ENCODE peak calls at places on chromosomes 11 and 22, in eight cellular contexts. One of them, this sample, is unnamed.
A peak's percentile ranks its signal among the peaks of the same experiment; 100 is the strongest.

GRCh38 chr11:2109541-2110019 is 29.6 kb downstream of the IGF2 start:
- DNase-seq in NCI-H1930: no peak
- DNase-seq in activated naive CD8-positive, alpha-beta T cell treated with anti-CD3 and anti-CD28 coated beads for 36 hours: no peak
- DNase-seq in HT-29: no peak
- DNase-seq in astrocyte: no peak
- DNase-seq in heart left ventricle: peak; percentile 35
- DNase-seq in activated CD8-positive, alpha-beta memory T cell treated with anti-CD3 and anti-CD28 coated beads for 4 hours: no peak
- DNase-seq in substantia nigra: no peak
- DNase-seq in this sample: no peak

GRCh38 chr11:38256436-38256835 is 1658.4 kb upstream of the RAG2 start:
- DNase-seq in NCI-H1930: no peak
- DNase-seq in activated naive CD8-positive, alpha-beta T cell treated with anti-CD3 and anti-CD28 coated beads for 36 hours: no peak
- DNase-seq in HT-29: no peak
- DNase-seq in astrocyte: no peak
- DNase-seq in heart left ventricle: no peak
- DNase-seq in activated CD8-positive, alpha-beta memory T cell treated with anti-CD3 and anti-CD28 coated beads for 4 hours: no peak
- DNase-seq in substantia nigra: no peak
- DNase-seq in this sample: no peak

GRCh38 chr11:12777208-12777874 is 103.1 kb downstream of the TEAD1 start:
- DNase-seq in NCI-H1930: no peak
- DNase-seq in activated naive CD8-positive, alpha-beta T cell treated with anti-CD3 and anti-CD28 coated beads for 36 hours: no peak
- DNase-seq in HT-29: no peak
- DNase-seq in astrocyte: peak; percentile 51
- DNase-seq in heart left ventricle: no peak
- DNase-seq in activated CD8-positive, alpha-beta memory T cell treated with anti-CD3 and anti-CD28 coated beads for 4 hours: no peak
- DNase-seq in substantia nigra: no peak
- DNase-seq in this sample: peak; percentile 25

GRCh38 chr11:574632-575323 is 1.5 kb upstream of the PHRF1 start:
- DNase-seq in NCI-H1930: no peak
- DNase-seq in activated naive CD8-positive, alpha-beta T cell treated with anti-CD3 and anti-CD28 coated beads for 36 hours: no peak
- DNase-seq in HT-29: peak; percentile 37
- DNase-seq in astrocyte: no peak
- DNase-seq in heart left ventricle: no peak
- DNase-seq in activated CD8-positive, alpha-beta memory T cell treated with anti-CD3 and anti-CD28 coated beads for 4 hours: no peak
- DNase-seq in substantia nigra: no peak
- DNase-seq in this sample: no peak

GRCh38 chr22:24894998-24895397 is 51.5 kb downstream of the LHFPL7 start:
- DNase-seq in NCI-H1930: no peak
- DNase-seq in activated naive CD8-positive, alpha-beta T cell treated with anti-CD3 and anti-CD28 coated beads for 36 hours: no peak
- DNase-seq in HT-29: peak; percentile 62
- DNase-seq in astrocyte: peak; percentile 44
- DNase-seq in heart left ventricle: peak; percentile 82
- DNase-seq in activated CD8-positive, alpha-beta memory T cell treated with anti-CD3 and anti-CD28 coated beads for 4 hours: no peak
- DNase-seq in substantia nigra: no peak
- DNase-seq in this sample: peak; percentile 39

GRCh38 chr11:85673422-85673821 is 8.5 kb upstream of the CREBZF start:
- DNase-seq in NCI-H1930: no peak
- DNase-seq in activated naive CD8-positive, alpha-beta T cell treated with anti-CD3 and anti-CD28 coated beads for 36 hours: no peak
- DNase-seq in HT-29: no peak
- DNase-seq in astrocyte: no peak
- DNase-seq in heart left ventricle: no peak
- DNase-seq in activated CD8-positive, alpha-beta memory T cell treated with anti-CD3 and anti-CD28 coated beads for 4 hours: no peak
- DNase-seq in substantia nigra: no peak
- DNase-seq in this sample: no peak

GRCh38 chr11:122317337-122317736 is 201.3 kb upstream of the BLID start:
- DNase-seq in NCI-H1930: no peak
- DNase-seq in activated naive CD8-positive, alpha-beta T cell treated with anti-CD3 and anti-CD28 coated beads for 36 hours: no peak
- DNase-seq in HT-29: no peak
- DNase-seq in astrocyte: peak; percentile 91
- DNase-seq in heart left ventricle: no peak
- DNase-seq in activated CD8-positive, alpha-beta memory T cell treated with anti-CD3 and anti-CD28 coated beads for 4 hours: no peak
- DNase-seq in substantia nigra: no peak
- DNase-seq in this sample: no peak

GRCh38 chr11:98568011-98568410 is 452.7 kb upstream of the CNTN5 start:
- DNase-seq in NCI-H1930: no peak
- DNase-seq in activated naive CD8-positive, alpha-beta T cell treated with anti-CD3 and anti-CD28 coated beads for 36 hours: no peak
- DNase-seq in HT-29: no peak
- DNase-seq in astrocyte: peak; percentile 18
- DNase-seq in heart left ventricle: no peak
- DNase-seq in activated CD8-positive, alpha-beta memory T cell treated with anti-CD3 and anti-CD28 coated beads for 4 hours: no peak
- DNase-seq in substantia nigra: no peak
- DNase-seq in this sample: no peak

GRCh38 chr11:88420165-88420781 is 82.7 kb upstream of the CTSC start:
- DNase-seq in NCI-H1930: no peak
- DNase-seq in activated naive CD8-positive, alpha-beta T cell treated with anti-CD3 and anti-CD28 coated beads for 36 hours: no peak
- DNase-seq in HT-29: no peak
- DNase-seq in astrocyte: peak; percentile 48
- DNase-seq in heart left ventricle: peak; percentile 65
- DNase-seq in activated CD8-positive, alpha-beta memory T cell treated with anti-CD3 and anti-CD28 coated beads for 4 hours: no peak
- DNase-seq in substantia nigra: no peak
- DNase-seq in this sample: peak; percentile 100

GRCh38 chr11:35084817-35085424 is 54.0 kb upstream of the CD44 start:
- DNase-seq in NCI-H1930: no peak
- DNase-seq in activated naive CD8-positive, alpha-beta T cell treated with anti-CD3 and anti-CD28 coated beads for 36 hours: no peak
- DNase-seq in HT-29: no peak
- DNase-seq in astrocyte: no peak
- DNase-seq in heart left ventricle: no peak
- DNase-seq in activated CD8-positive, alpha-beta memory T cell treated with anti-CD3 and anti-CD28 coated beads for 4 hours: no peak
- DNase-seq in substantia nigra: no peak
- DNase-seq in this sample: no peak

GRCh38 chr11:94857337-94857736 is 89.2 kb downstream of the AMOTL1 start:
- DNase-seq in NCI-H1930: no peak
- DNase-seq in activated naive CD8-positive, alpha-beta T cell treated with anti-CD3 and anti-CD28 coated beads for 36 hours: no peak
- DNase-seq in HT-29: no peak
- DNase-seq in astrocyte: no peak
- DNase-seq in heart left ventricle: no peak
- DNase-seq in activated CD8-positive, alpha-beta memory T cell treated with anti-CD3 and anti-CD28 coated beads for 4 hours: no peak
- DNase-seq in substantia nigra: no peak
- DNase-seq in this sample: no peak

GRCh38 chr22:19429950-19430889 is 1.3 kb downstream of the HIRA start:
- DNase-seq in NCI-H1930: no peak
- DNase-seq in activated naive CD8-positive, alpha-beta T cell treated with anti-CD3 and anti-CD28 coated beads for 36 hours: peak; percentile 12
- DNase-seq in HT-29: no peak
- DNase-seq in astrocyte: peak; percentile 70
- DNase-seq in heart left ventricle: peak; percentile 35
- DNase-seq in activated CD8-positive, alpha-beta memory T cell treated with anti-CD3 and anti-CD28 coated beads for 4 hours: no peak
- DNase-seq in substantia nigra: no peak
- DNase-seq in this sample: peak; percentile 46

GRCh38 chr22:31637375-31637937 is 24.6 kb downstream of the PISD start:
- DNase-seq in NCI-H1930: no peak
- DNase-seq in activated naive CD8-positive, alpha-beta T cell treated with anti-CD3 and anti-CD28 coated beads for 36 hours: no peak
- DNase-seq in HT-29: no peak
- DNase-seq in astrocyte: no peak
- DNase-seq in heart left ventricle: no peak
- DNase-seq in activated CD8-positive, alpha-beta memory T cell treated with anti-CD3 and anti-CD28 coated beads for 4 hours: no peak
- DNase-seq in substantia nigra: no peak
- DNase-seq in this sample: no peak

GRCh38 chr11:118608268-118609214 is 1.1 kb downstream of the PHLDB1 start:
- DNase-seq in NCI-H1930: no peak
- DNase-seq in activated naive CD8-positive, alpha-beta T cell treated with anti-CD3 and anti-CD28 coated beads for 36 hours: peak; percentile 73
- DNase-seq in HT-29: peak; percentile 45
- DNase-seq in astrocyte: peak; percentile 72
- DNase-seq in heart left ventricle: peak; percentile 88
- DNase-seq in activated CD8-positive, alpha-beta memory T cell treated with anti-CD3 and anti-CD28 coated beads for 4 hours: peak; percentile 89
- DNase-seq in substantia nigra: peak; percentile 86
- DNase-seq in this sample: peak; percentile 40

GRCh38 chr22:49008682-49009235 is 818.9 kb downstream of the BRD1 start:
- DNase-seq in NCI-H1930: no peak
- DNase-seq in activated naive CD8-positive, alpha-beta T cell treated with anti-CD3 and anti-CD28 coated beads for 36 hours: no peak
- DNase-seq in HT-29: no peak
- DNase-seq in astrocyte: no peak
- DNase-seq in heart left ventricle: no peak
- DNase-seq in activated CD8-positive, alpha-beta memory T cell treated with anti-CD3 and anti-CD28 coated beads for 4 hours: no peak
- DNase-seq in substantia nigra: no peak
- DNase-seq in this sample: no peak

GRCh38 chr11:128422576-128423370 is 164.6 kb downstream of the ETS1 start:
- DNase-seq in NCI-H1930: no peak
- DNase-seq in activated naive CD8-positive, alpha-beta T cell treated with anti-CD3 and anti-CD28 coated beads for 36 hours: peak; percentile 95
- DNase-seq in HT-29: no peak
- DNase-seq in astrocyte: no peak
- DNase-seq in heart left ventricle: peak; percentile 62
- DNase-seq in activated CD8-positive, alpha-beta memory T cell treated with anti-CD3 and anti-CD28 coated beads for 4 hours: peak; percentile 93
- DNase-seq in substantia nigra: no peak
- DNase-seq in this sample: no peak

GRCh38 chr22:31281733-31282132 is 10.6 kb downstream of the PIK3IP1 start:
- DNase-seq in NCI-H1930: no peak
- DNase-seq in activated naive CD8-positive, alpha-beta T cell treated with anti-CD3 and anti-CD28 coated beads for 36 hours: no peak
- DNase-seq in HT-29: no peak
- DNase-seq in astrocyte: no peak
- DNase-seq in heart left ventricle: peak; percentile 71
- DNase-seq in activated CD8-positive, alpha-beta memory T cell treated with anti-CD3 and anti-CD28 coated beads for 4 hours: no peak
- DNase-seq in substantia nigra: no peak
- DNase-seq in this sample: no peak

GRCh38 chr11:63710476-63711217 is 29.3 kb downstream of the RTN3 start:
- DNase-seq in NCI-H1930: no peak
- DNase-seq in activated naive CD8-positive, alpha-beta T cell treated with anti-CD3 and anti-CD28 coated beads for 36 hours: no peak
- DNase-seq in HT-29: peak; percentile 62
- DNase-seq in astrocyte: peak; percentile 89
- DNase-seq in heart left ventricle: no peak
- DNase-seq in activated CD8-positive, alpha-beta memory T cell treated with anti-CD3 and anti-CD28 coated beads for 4 hours: no peak
- DNase-seq in substantia nigra: no peak
- DNase-seq in this sample: no peak

GRCh38 chr11:105935791-105936190 is 86.2 kb downstream of the MSANTD4 start:
- DNase-seq in NCI-H1930: no peak
- DNase-seq in activated naive CD8-positive, alpha-beta T cell treated with anti-CD3 and anti-CD28 coated beads for 36 hours: no peak
- DNase-seq in HT-29: peak; percentile 61
- DNase-seq in astrocyte: peak; percentile 57
- DNase-seq in heart left ventricle: no peak
- DNase-seq in activated CD8-positive, alpha-beta memory T cell treated with anti-CD3 and anti-CD28 coated beads for 4 hours: no peak
- DNase-seq in substantia nigra: no peak
- DNase-seq in this sample: peak; percentile 89

GRCh38 chr11:96259053-96259837 is 83.8 kb downstream of the MAML2 start:
- DNase-seq in NCI-H1930: no peak
- DNase-seq in activated naive CD8-positive, alpha-beta T cell treated with anti-CD3 and anti-CD28 coated beads for 36 hours: no peak
- DNase-seq in HT-29: peak; percentile 81
- DNase-seq in astrocyte: peak; percentile 79
- DNase-seq in heart left ventricle: no peak
- DNase-seq in activated CD8-positive, alpha-beta memory T cell treated with anti-CD3 and anti-CD28 coated beads for 4 hours: no peak
- DNase-seq in substantia nigra: no peak
- DNase-seq in this sample: peak; percentile 84

GRCh38 chr22:36852056-36852973 is 8.5 kb upstream of the NCF4 start:
- DNase-seq in NCI-H1930: no peak
- DNase-seq in activated naive CD8-positive, alpha-beta T cell treated with anti-CD3 and anti-CD28 coated beads for 36 hours: no peak
- DNase-seq in HT-29: no peak
- DNase-seq in astrocyte: no peak
- DNase-seq in heart left ventricle: no peak
- DNase-seq in activated CD8-positive, alpha-beta memory T cell treated with anti-CD3 and anti-CD28 coated beads for 4 hours: no peak
- DNase-seq in substantia nigra: no peak
- DNase-seq in this sample: no peak

GRCh38 chr11:73221451-73221850 is 3.4 kb downstream of the P2RY2 start:
- DNase-seq in NCI-H1930: no peak
- DNase-seq in activated naive CD8-positive, alpha-beta T cell treated with anti-CD3 and anti-CD28 coated beads for 36 hours: no peak
- DNase-seq in HT-29: no peak
- DNase-seq in astrocyte: no peak
- DNase-seq in heart left ventricle: no peak
- DNase-seq in activated CD8-positive, alpha-beta memory T cell treated with anti-CD3 and anti-CD28 coated beads for 4 hours: no peak
- DNase-seq in substantia nigra: no peak
- DNase-seq in this sample: no peak

GRCh38 chr11:88320149-88320559 is 17.4 kb downstream of the CTSC start:
- DNase-seq in NCI-H1930: no peak
- DNase-seq in activated naive CD8-positive, alpha-beta T cell treated with anti-CD3 and anti-CD28 coated beads for 36 hours: no peak
- DNase-seq in HT-29: no peak
- DNase-seq in astrocyte: peak; percentile 72
- DNase-seq in heart left ventricle: no peak
- DNase-seq in activated CD8-positive, alpha-beta memory T cell treated with anti-CD3 and anti-CD28 coated beads for 4 hours: no peak
- DNase-seq in substantia nigra: no peak
- DNase-seq in this sample: peak; percentile 32

GRCh38 chr11:28058333-28058732 is 49.6 kb downstream of the KIF18A start:
- DNase-seq in NCI-H1930: no peak
- DNase-seq in activated naive CD8-positive, alpha-beta T cell treated with anti-CD3 and anti-CD28 coated beads for 36 hours: no peak
- DNase-seq in HT-29: no peak
- DNase-seq in astrocyte: peak; percentile 59
- DNase-seq in heart left ventricle: no peak
- DNase-seq in activated CD8-positive, alpha-beta memory T cell treated with anti-CD3 and anti-CD28 coated beads for 4 hours: no peak
- DNase-seq in substantia nigra: no peak
- DNase-seq in this sample: no peak

GRCh38 chr11:5504403-5504891 is 5.3 kb downstream of the UBQLN3 start:
- DNase-seq in NCI-H1930: no peak
- DNase-seq in activated naive CD8-positive, alpha-beta T cell treated with anti-CD3 and anti-CD28 coated beads for 36 hours: no peak
- DNase-seq in HT-29: no peak
- DNase-seq in astrocyte: no peak
- DNase-seq in heart left ventricle: no peak
- DNase-seq in activated CD8-positive, alpha-beta memory T cell treated with anti-CD3 and anti-CD28 coated beads for 4 hours: no peak
- DNase-seq in substantia nigra: no peak
- DNase-seq in this sample: no peak

GRCh38 chr11:86722041-86722440 is 49.6 kb upstream of the ME3 start:
- DNase-seq in NCI-H1930: no peak
- DNase-seq in activated naive CD8-positive, alpha-beta T cell treated with anti-CD3 and anti-CD28 coated beads for 36 hours: no peak
- DNase-seq in HT-29: no peak
- DNase-seq in astrocyte: peak; percentile 68
- DNase-seq in heart left ventricle: no peak
- DNase-seq in activated CD8-positive, alpha-beta memory T cell treated with anti-CD3 and anti-CD28 coated beads for 4 hours: no peak
- DNase-seq in substantia nigra: no peak
- DNase-seq in this sample: peak; percentile 64

GRCh38 chr11:129214710-129215295 is 22.7 kb upstream of the ARHGAP32 start:
- DNase-seq in NCI-H1930: no peak
- DNase-seq in activated naive CD8-positive, alpha-beta T cell treated with anti-CD3 and anti-CD28 coated beads for 36 hours: no peak
- DNase-seq in HT-29: no peak
- DNase-seq in astrocyte: no peak
- DNase-seq in heart left ventricle: no peak
- DNase-seq in activated CD8-positive, alpha-beta memory T cell treated with anti-CD3 and anti-CD28 coated beads for 4 hours: no peak
- DNase-seq in substantia nigra: no peak
- DNase-seq in this sample: no peak

GRCh38 chr22:39392341-39392948 is 7.1 kb upstream of the TAB1 start:
- DNase-seq in NCI-H1930: no peak
- DNase-seq in activated naive CD8-positive, alpha-beta T cell treated with anti-CD3 and anti-CD28 coated beads for 36 hours: no peak
- DNase-seq in HT-29: no peak
- DNase-seq in astrocyte: no peak
- DNase-seq in heart left ventricle: no peak
- DNase-seq in activated CD8-positive, alpha-beta memory T cell treated with anti-CD3 and anti-CD28 coated beads for 4 hours: no peak
- DNase-seq in substantia nigra: no peak
- DNase-seq in this sample: no peak

This sample was measured in mammary epithelial cell.